ENCODE peak calls at places on chromosomes 6 and 20, in nine cellular contexts. Q is transverse colon, O is A549, F is BJ, A is suprapubic skin, Y is choroid plexus epithelial cell, X is HCT116, H is IMR-90, L is SK-N-SH. M is an unnamed sample.

GRCh38 chr20:35207950-35208611 is 18.4 kb upstream of the MMP24 start:
- DNase-seq in Q (peak), O (peak), F (no peak), A (peak), Y (peak), X (peak), H (peak), L (peak), M (peak)

GRCh38 chr20:4026093-4026601 is 10.8 kb upstream of the RNF24 start:
- DNase-seq in Q (no peak), O (no peak), F (peak), A (peak), Y (peak), X (no peak), H (peak), L (peak), M (no peak)

GRCh38 chr6:131400054-131400781 is 172.8 kb upstream of the ARG1 start:
- DNase-seq in Q (no peak), O (peak), F (peak), A (no peak), Y (peak), X (peak), H (peak), L (no peak), M (peak)

GRCh38 chr20:32830437-32830836 is 10.7 kb downstream of the MAPRE1 start:
- DNase-seq in Q (peak), O (peak), F (no peak), A (no peak), Y (peak), X (no peak), H (peak), L (no peak), M (no peak)

GRCh38 chr6:143976834-143977354 is 31.2 kb downstream of the PLAGL1 start:
- DNase-seq in Q (no peak), O (no peak), F (no peak), A (no peak), Y (no peak), X (no peak), H (no peak), L (no peak), M (no peak)

GRCh38 chr20:42308980-42309524 is 690.9 kb upstream of the CHD6 start:
- DNase-seq in Q (no peak), O (no peak), F (no peak), A (no peak), Y (no peak), X (no peak), H (no peak), L (no peak), M (no peak)

GRCh38 chr6:66289889-66290288 is 582.9 kb upstream of the EYS start:
- DNase-seq in Q (no peak), O (no peak), F (no peak), A (no peak), Y (no peak), X (no peak), H (no peak), L (no peak), M (no peak)

GRCh38 chr20:25285091-25285647 is 37.3 kb downstream of the PYGB start:
- DNase-seq in Q (peak), O (no peak), F (no peak), A (peak), Y (peak), X (no peak), H (no peak), L (no peak), M (no peak)

GRCh38 chr20:9617940-9618339 is 103.5 kb downstream of the LAMP5 start:
- DNase-seq in Q (no peak), O (peak), F (no peak), A (no peak), Y (peak), X (peak), H (peak), L (peak), M (no peak)

GRCh38 chr20:63979549-63980316 is at the start of gene SAMD10:
- DNase-seq in Q (peak), O (no peak), F (no peak), A (peak), Y (peak), X (no peak), H (peak), L (peak), M (no peak)

GRCh38 chr6:17271628-17272027 is 9.5 kb upstream of the RBM24 start:
- DNase-seq in Q (peak), O (no peak), F (no peak), A (no peak), Y (no peak), X (no peak), H (no peak), L (no peak), M (no peak)

GRCh38 chr6:2952557-2953095 is 18.7 kb downstream of the SERPINB6 start:
- DNase-seq in Q (peak), O (peak), F (peak), A (peak), Y (peak), X (peak), H (peak), L (peak), M (peak)

GRCh38 chr20:57008217-57008616 is 258.2 kb downstream of the BMP7 start:
- DNase-seq in Q (no peak), O (peak), F (peak), A (no peak), Y (no peak), X (no peak), H (no peak), L (no peak), M (no peak)

GRCh38 chr6:139030211-139030530 is 1.6 kb downstream of the ABRACL start:
- DNase-seq in Q (no peak), O (no peak), F (no peak), A (no peak), Y (no peak), X (no peak), H (no peak), L (no peak), M (no peak)

GRCh38 chr20:2109425-2110210 is 8.0 kb downstream of the STK35 start:
- DNase-seq in Q (peak), O (no peak), F (no peak), A (no peak), Y (peak), X (no peak), H (no peak), L (no peak), M (no peak)

GRCh38 chr20:44965651-44966029 is 672 bp upstream of the STK4 start:
- DNase-seq in Q (no peak), O (no peak), F (no peak), A (no peak), Y (no peak), X (no peak), H (no peak), L (no peak), M (no peak)
- H3K4me3 ChIP-seq in Q (peak), O (peak), F (peak), A (peak), Y (peak), X (peak), H (peak), L (peak), M (peak)

GRCh38 chr6:90849686-90850085 is 262.8 kb upstream of the MAP3K7 start:
- DNase-seq in Q (no peak), O (no peak), F (no peak), A (no peak), Y (no peak), X (no peak), H (no peak), L (no peak), M (no peak)

DNA sequence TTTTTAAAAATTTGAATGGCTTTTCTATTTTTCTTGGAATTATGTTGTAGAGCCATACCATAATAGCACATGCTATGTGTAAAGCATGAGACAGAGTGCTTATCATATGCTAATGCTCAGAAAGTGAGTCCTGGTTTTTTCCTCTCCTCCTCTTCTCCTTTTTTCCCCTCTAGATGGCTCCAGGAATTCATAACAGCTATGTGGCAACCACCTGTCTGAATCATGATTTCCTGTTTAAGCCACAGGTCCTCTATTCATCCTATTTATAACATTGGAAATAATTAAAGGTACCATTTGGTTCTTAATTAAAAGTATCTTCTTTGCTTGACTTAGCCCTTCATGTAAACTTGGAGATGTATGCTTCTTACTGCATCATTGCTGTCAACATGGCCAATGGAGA is 260.0 kb upstream of the MAP3K7 start:
- DNase-seq in Q (no peak), O (no peak), F (no peak), A (no peak), Y (no peak), X (no peak), H (no peak), L (no peak), M (no peak)
- TF ChIP-seq CTCF in Q (no peak), O (no peak), F (no peak), A (no peak), Y (no peak), X (no peak), H (no peak), L (no peak), M (no peak)

GRCh38 chr6:166167258-166167731 is 356 bp downstream of the TBXT start:
- DNase-seq in Q (no peak), O (no peak), F (no peak), A (no peak), Y (no peak), X (no peak), H (no peak), L (no peak), M (no peak)

GRCh38 chr6:166169549-166170421 is 2.1 kb upstream of the TBXT start:
- DNase-seq in Q (no peak), O (no peak), F (no peak), A (no peak), Y (no peak), X (no peak), H (no peak), L (no peak), M (no peak)

GRCh38 chr6:166166314-166167257 is 1.1 kb downstream of the TBXT start:
- DNase-seq in Q (no peak), O (no peak), F (no peak), A (no peak), Y (no peak), X (no peak), H (no peak), L (no peak), M (no peak)

GRCh38 chr6:166167801-166168615 is at the start of gene TBXT:
- DNase-seq in Q (no peak), O (no peak), F (no peak), A (no peak), Y (no peak), X (no peak), H (no peak), L (no peak), M (no peak)

DNA sequence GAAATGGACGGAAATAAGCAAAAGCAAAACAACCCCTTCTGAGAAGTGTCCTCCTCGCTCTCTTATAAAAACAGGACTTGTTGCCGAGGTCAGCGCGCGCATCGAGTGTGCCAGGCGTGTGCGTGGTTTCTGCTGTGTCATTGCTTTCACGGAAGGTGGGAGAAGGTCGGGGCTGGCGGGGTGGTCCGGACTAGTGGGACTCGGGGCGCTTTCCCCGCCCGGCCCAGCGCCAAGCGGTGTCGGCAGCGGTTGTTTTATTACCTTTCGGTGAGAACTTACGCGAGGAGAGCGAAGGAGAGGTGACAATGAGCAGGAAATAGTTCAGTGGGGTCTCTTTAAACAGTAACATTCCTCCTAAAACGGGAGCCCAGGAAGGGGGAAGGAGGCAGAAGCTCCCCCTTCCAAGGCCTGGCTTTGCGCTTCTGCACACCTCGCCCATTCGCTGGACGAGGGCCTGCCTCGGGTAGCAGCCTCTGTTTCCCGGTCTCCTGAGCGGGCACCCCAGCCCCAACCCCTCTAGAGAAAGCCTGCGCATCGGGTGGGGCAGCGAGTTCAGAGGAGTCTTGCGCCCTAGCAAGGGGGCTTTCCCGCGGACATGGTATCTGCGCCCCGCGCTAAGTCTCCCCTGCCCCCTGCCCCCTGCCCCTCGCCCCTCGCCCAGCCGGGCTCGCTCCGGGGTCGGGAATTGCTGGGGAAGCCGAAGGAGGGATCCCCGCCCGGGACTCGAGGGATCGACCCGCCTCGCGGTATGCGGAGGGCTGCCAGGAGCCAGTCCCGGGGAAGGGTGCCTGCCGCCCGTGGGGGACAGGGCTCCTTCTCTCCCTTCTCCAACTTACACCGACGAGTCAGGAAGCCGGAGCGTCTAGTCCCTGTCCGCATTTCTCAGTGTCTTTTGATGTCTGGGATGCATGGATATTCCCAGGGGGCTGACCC is 1.2 kb upstream of the TBXT start:
- DNase-seq in Q (no peak), O (no peak), F (no peak), A (no peak), Y (peak), X (no peak), H (no peak), L (no peak), M (no peak)
- H3K4me3 ChIP-seq in Q (no peak), O (peak), F (no peak), A (peak), Y (no peak), X (no peak), H (no peak), L (no peak), M (no peak)

GRCh38 chr6:84284428-84285033 is 57.1 kb upstream of the CEP162 start:
- DNase-seq in Q (no peak), O (peak), F (no peak), A (no peak), Y (peak), X (peak), H (peak), L (peak), M (no peak)
- TF ChIP-seq CTCF in Q (no peak), O (peak), F (peak), A (no peak), Y (peak), X (peak), H (peak), L (peak), M (peak)

GRCh38 chr6:33740794-33741193 is 5.9 kb downstream of the IP6K3 start:
- DNase-seq in Q (no peak), O (no peak), F (no peak), A (no peak), Y (no peak), X (no peak), H (no peak), L (no peak), M (no peak)

GRCh38 chr6:33738879-33739278 is 7.8 kb downstream of the IP6K3 start:
- DNase-seq in Q (no peak), O (no peak), F (no peak), A (no peak), Y (no peak), X (no peak), H (no peak), L (no peak), M (no peak)

GRCh38 chr6:33739611-33740010 is 7.1 kb downstream of the IP6K3 start:
- DNase-seq in Q (no peak), O (no peak), F (no peak), A (no peak), Y (no peak), X (no peak), H (no peak), L (no peak), M (no peak)

GRCh38 chr6:33742092-33742491 is 4.6 kb downstream of the IP6K3 start:
- DNase-seq in Q (no peak), O (no peak), F (no peak), A (no peak), Y (no peak), X (no peak), H (no peak), L (no peak), M (no peak)

GRCh38 chr6:33740204-33740608 is 6.5 kb downstream of the IP6K3 start:
- DNase-seq in Q (no peak), O (no peak), F (no peak), A (no peak), Y (no peak), X (no peak), H (no peak), L (no peak), M (no peak)
- H3K4me3 ChIP-seq in Q (no peak), O (no peak), F (no peak), A (no peak), Y (no peak), X (no peak), H (no peak), L (no peak), M (no peak)

GRCh38 chr6:168713013-168713412 is 272.0 kb downstream of the SMOC2 start:
- DNase-seq in Q (no peak), O (no peak), F (no peak), A (no peak), Y (no peak), X (no peak), H (no peak), L (no peak), M (no peak)

GRCh38 chr6:168715643-168716481 is 274.9 kb downstream of the SMOC2 start:
- DNase-seq in Q (no peak), O (peak), F (no peak), A (no peak), Y (no peak), X (no peak), H (no peak), L (no peak), M (no peak)

GRCh38 chr6:168714547-168715260 is 273.7 kb downstream of the SMOC2 start:
- DNase-seq in Q (no peak), O (no peak), F (no peak), A (no peak), Y (no peak), X (no peak), H (no peak), L (no peak), M (no peak)

GRCh38 chr6:168711666-168712300 is 270.8 kb downstream of the SMOC2 start:
- DNase-seq in Q (no peak), O (no peak), F (no peak), A (no peak), Y (no peak), X (no peak), H (no peak), L (no peak), M (no peak)

DNA sequence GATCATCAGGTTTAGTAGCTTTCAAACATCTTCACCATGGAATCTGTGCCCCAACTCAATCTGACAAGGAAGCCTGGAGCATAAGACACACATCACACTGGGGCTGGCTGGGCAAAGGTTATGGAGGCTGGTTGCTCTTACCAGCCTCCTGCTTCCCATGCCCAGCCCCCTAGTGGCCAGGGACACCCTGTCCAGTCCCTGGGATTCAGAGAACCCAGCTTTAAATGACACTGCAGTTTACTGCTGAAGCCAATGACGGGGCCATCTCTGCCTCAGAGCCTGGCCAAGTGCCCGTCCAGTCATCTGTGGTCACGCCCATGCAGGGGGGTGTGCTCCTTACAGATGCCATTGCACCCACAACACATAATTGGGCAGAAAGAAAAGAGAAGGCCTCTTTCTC is 272.9 kb downstream of the SMOC2 start:
- DNase-seq in Q (peak), O (peak), F (no peak), A (no peak), Y (peak), X (peak), H (no peak), L (peak), M (no peak)
- TF ChIP-seq CTCF in Q (peak), O (peak), F (no peak), A (no peak), Y (peak), X (peak), H (no peak), L (no peak), M (no peak)

DNA sequence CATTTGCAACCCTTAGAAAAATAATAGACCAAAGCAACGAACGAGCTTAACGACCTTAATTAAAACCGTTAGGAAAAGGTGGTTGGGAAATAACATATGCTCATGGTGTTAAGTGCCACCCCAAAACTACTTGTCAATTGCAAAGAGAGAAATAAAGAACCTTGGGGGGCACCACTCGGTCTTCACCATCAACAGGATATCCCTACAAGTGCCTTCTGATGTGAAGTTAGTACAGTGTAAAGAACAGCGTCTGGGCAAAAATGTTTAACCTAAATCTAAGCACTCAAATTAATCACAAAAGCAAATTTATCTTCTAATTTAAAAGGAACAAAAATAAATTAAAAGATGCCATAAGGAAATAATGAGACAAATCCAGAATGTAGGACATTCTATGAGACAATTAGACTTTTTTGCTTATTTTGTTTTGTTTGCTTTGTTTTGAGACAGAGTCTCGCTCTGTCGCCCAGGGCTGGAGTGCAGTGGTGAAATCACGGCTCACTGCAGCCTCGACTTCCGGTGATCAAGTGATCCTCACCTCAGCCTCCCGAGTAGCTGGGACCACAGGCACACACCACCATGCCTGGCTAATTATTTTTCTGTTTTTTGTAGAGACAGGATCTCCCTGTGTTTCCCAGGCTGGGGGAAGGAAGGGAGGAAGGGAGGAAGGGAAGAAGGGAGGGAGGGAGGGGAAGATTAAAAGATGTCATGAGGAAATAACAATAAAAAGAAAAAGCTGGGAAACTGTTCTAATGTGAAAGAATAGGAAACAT is 41.3 kb upstream of the BTN3A2 start:
- DNase-seq in Q (no peak), O (no peak), F (no peak), A (no peak), Y (no peak), X (no peak), H (no peak), L (no peak), M (no peak)
- H3K4me3 ChIP-seq in Q (no peak), O (no peak), F (no peak), A (no peak), Y (no peak), X (no peak), H (no peak), L (no peak), M (no peak)

M was measured in AG04449.